ENCODE peak calls at places on chromosome 4, in five cellular contexts. One of them, this sample, is unnamed.

GRCh38 chr4:48033825-48034413 is 17.3 kb downstream of the NIPAL1 start:
- DNase-seq in activated CD4-positive, CD25-positive, alpha-beta regulatory T cell: peak
- DNase-seq in posterior vena cava: no peak
- DNase-seq in stimulated activated CD4-positive, alpha-beta T cell treated with anti-CD3 and anti-CD28 coated beads, Interleukin-4, amount 100 ng/mL, for 4 hours: peak
- DNase-seq in omental fat pad: no peak
- DNase-seq in this sample: peak

GRCh38 chr4:80732010-80732409 is 298.5 kb upstream of the BMP3 start:
- DNase-seq in activated CD4-positive, CD25-positive, alpha-beta regulatory T cell: no peak
- DNase-seq in posterior vena cava: no peak
- DNase-seq in stimulated activated CD4-positive, alpha-beta T cell treated with anti-CD3 and anti-CD28 coated beads, Interleukin-4, amount 100 ng/mL, for 4 hours: no peak
- DNase-seq in omental fat pad: no peak
- DNase-seq in this sample: no peak

GRCh38 chr4:37759833-37760232 is 66.7 kb upstream of the PGM2 start:
- DNase-seq in activated CD4-positive, CD25-positive, alpha-beta regulatory T cell: no peak
- DNase-seq in posterior vena cava: no peak
- DNase-seq in stimulated activated CD4-positive, alpha-beta T cell treated with anti-CD3 and anti-CD28 coated beads, Interleukin-4, amount 100 ng/mL, for 4 hours: no peak
- DNase-seq in omental fat pad: no peak
- DNase-seq in this sample: no peak

GRCh38 chr4:69782651-69783310 is 22.4 kb upstream of the SULT1B1 start:
- DNase-seq in activated CD4-positive, CD25-positive, alpha-beta regulatory T cell: peak
- DNase-seq in posterior vena cava: no peak
- DNase-seq in stimulated activated CD4-positive, alpha-beta T cell treated with anti-CD3 and anti-CD28 coated beads, Interleukin-4, amount 100 ng/mL, for 4 hours: no peak
- DNase-seq in omental fat pad: no peak
- DNase-seq in this sample: no peak

GRCh38 chr4:37685211-37685725 is 908 bp downstream of the RELL1 start:
- DNase-seq in activated CD4-positive, CD25-positive, alpha-beta regulatory T cell: no peak
- DNase-seq in posterior vena cava: no peak
- DNase-seq in stimulated activated CD4-positive, alpha-beta T cell treated with anti-CD3 and anti-CD28 coated beads, Interleukin-4, amount 100 ng/mL, for 4 hours: peak
- DNase-seq in omental fat pad: no peak
- DNase-seq in this sample: no peak

GRCh38 chr4:2793578-2793919 is 664 bp downstream of the SH3BP2 start:
- DNase-seq in activated CD4-positive, CD25-positive, alpha-beta regulatory T cell: no peak
- DNase-seq in posterior vena cava: peak
- DNase-seq in stimulated activated CD4-positive, alpha-beta T cell treated with anti-CD3 and anti-CD28 coated beads, Interleukin-4, amount 100 ng/mL, for 4 hours: peak
- DNase-seq in omental fat pad: no peak
- DNase-seq in this sample: peak

GRCh38 chr4:59200992-59201391 is 1999.1 kb upstream of the ADGRL3 start:
- DNase-seq in activated CD4-positive, CD25-positive, alpha-beta regulatory T cell: no peak
- DNase-seq in posterior vena cava: no peak
- DNase-seq in stimulated activated CD4-positive, alpha-beta T cell treated with anti-CD3 and anti-CD28 coated beads, Interleukin-4, amount 100 ng/mL, for 4 hours: no peak
- DNase-seq in omental fat pad: no peak
- DNase-seq in this sample: no peak

GRCh38 chr4:154406022-154406835 is 85.4 kb downstream of the DCHS2 start:
- DNase-seq in activated CD4-positive, CD25-positive, alpha-beta regulatory T cell: no peak
- DNase-seq in posterior vena cava: no peak
- DNase-seq in stimulated activated CD4-positive, alpha-beta T cell treated with anti-CD3 and anti-CD28 coated beads, Interleukin-4, amount 100 ng/mL, for 4 hours: no peak
- DNase-seq in omental fat pad: no peak
- DNase-seq in this sample: no peak

GRCh38 chr4:183328832-183329231 is 6.6 kb upstream of the CLDN24 start:
- DNase-seq in activated CD4-positive, CD25-positive, alpha-beta regulatory T cell: no peak
- DNase-seq in posterior vena cava: no peak
- DNase-seq in stimulated activated CD4-positive, alpha-beta T cell treated with anti-CD3 and anti-CD28 coated beads, Interleukin-4, amount 100 ng/mL, for 4 hours: no peak
- DNase-seq in omental fat pad: no peak
- DNase-seq in this sample: no peak

GRCh38 chr4:74423101-74423500 is 21.8 kb upstream of the AREG start:
- DNase-seq in activated CD4-positive, CD25-positive, alpha-beta regulatory T cell: no peak
- DNase-seq in posterior vena cava: no peak
- DNase-seq in stimulated activated CD4-positive, alpha-beta T cell treated with anti-CD3 and anti-CD28 coated beads, Interleukin-4, amount 100 ng/mL, for 4 hours: no peak
- DNase-seq in omental fat pad: no peak
- DNase-seq in this sample: no peak

GRCh38 chr4:74223801-74224200 is 65.9 kb downstream of the MTHFD2L start:
- DNase-seq in activated CD4-positive, CD25-positive, alpha-beta regulatory T cell: no peak
- DNase-seq in posterior vena cava: no peak
- DNase-seq in stimulated activated CD4-positive, alpha-beta T cell treated with anti-CD3 and anti-CD28 coated beads, Interleukin-4, amount 100 ng/mL, for 4 hours: no peak
- DNase-seq in omental fat pad: no peak
- DNase-seq in this sample: no peak

GRCh38 chr4:165522049-165522448 is 143.2 kb downstream of the CPE start:
- DNase-seq in activated CD4-positive, CD25-positive, alpha-beta regulatory T cell: no peak
- DNase-seq in posterior vena cava: no peak
- DNase-seq in stimulated activated CD4-positive, alpha-beta T cell treated with anti-CD3 and anti-CD28 coated beads, Interleukin-4, amount 100 ng/mL, for 4 hours: no peak
- DNase-seq in omental fat pad: no peak
- DNase-seq in this sample: no peak

GRCh38 chr4:89254847-89255246 is 52.8 kb downstream of the GPRIN3 start:
- DNase-seq in activated CD4-positive, CD25-positive, alpha-beta regulatory T cell: peak
- DNase-seq in posterior vena cava: no peak
- DNase-seq in stimulated activated CD4-positive, alpha-beta T cell treated with anti-CD3 and anti-CD28 coated beads, Interleukin-4, amount 100 ng/mL, for 4 hours: peak
- DNase-seq in omental fat pad: no peak
- DNase-seq in this sample: peak

GRCh38 chr4:139763668-139764067 is 98.0 kb downstream of the MGST2 start:
- DNase-seq in activated CD4-positive, CD25-positive, alpha-beta regulatory T cell: no peak
- DNase-seq in posterior vena cava: no peak
- DNase-seq in stimulated activated CD4-positive, alpha-beta T cell treated with anti-CD3 and anti-CD28 coated beads, Interleukin-4, amount 100 ng/mL, for 4 hours: no peak
- DNase-seq in omental fat pad: no peak
- DNase-seq in this sample: no peak